ENCODE peak calls at places on chromosomes 11 and 22, in nine cellular contexts. M is effector memory CD4-positive, alpha-beta T cell; T is RWPE1; U is MM.1S; B is ovary; W is naive thymus-derived CD4-positive, alpha-beta T cell; R is breast epithelium; L is A549; V is testis. N is an unnamed sample.

GRCh38 chr22:32177221-32177765 is 18.2 kb upstream of the C22orf42 start:
- DNase-seq in M (no peak), T (no peak), U (no peak), B (no peak), W (no peak), R (no peak), L (no peak), V (no peak), N (peak)

GRCh38 chr11:112161012-112161411 is 2.9 kb downstream of the IL18 start:
- DNase-seq in M (no peak), T (no peak), U (no peak), B (no peak), W (no peak), R (no peak), L (no peak), V (no peak), N (no peak)

GRCh38 chr11:57513911-57514537 is 1.5 kb downstream of the SLC43A1 start:
- DNase-seq in M (no peak), T (no peak), U (no peak), B (peak), W (peak), R (no peak), L (no peak), V (peak), N (peak)

GRCh38 chr11:81869337-81870065 is 864.2 kb downstream of the FAM181B start:
- DNase-seq in M (peak), T (no peak), U (peak), B (no peak), W (no peak), R (no peak), L (no peak), V (no peak), N (no peak)

GRCh38 chr11:73323464-73323863 is 15.4 kb downstream of the ARHGEF17 start:
- DNase-seq in M (no peak), T (no peak), U (no peak), B (peak), W (no peak), R (no peak), L (no peak), V (peak), N (peak)

GRCh38 chr11:5696210-5696609 is 6.6 kb downstream of the TRIM22 start:
- DNase-seq in M (no peak), T (no peak), U (no peak), B (no peak), W (no peak), R (no peak), L (no peak), V (no peak), N (no peak)

GRCh38 chr22:48717883-48718817 is 1109.5 kb downstream of the BRD1 start:
- DNase-seq in M (no peak), T (no peak), U (no peak), B (no peak), W (no peak), R (no peak), L (no peak), V (no peak), N (no peak)

GRCh38 chr22:22857607-22858558 is 29.7 kb upstream of the IGLL5 start:
- DNase-seq in M (no peak), T (no peak), U (no peak), B (no peak), W (no peak), R (no peak), L (no peak), V (no peak), N (peak)

GRCh38 chr11:119671048-119671447 is 58.0 kb downstream of the NECTIN1 start:
- DNase-seq in M (no peak), T (no peak), U (no peak), B (peak), W (no peak), R (no peak), L (no peak), V (peak), N (peak)

GRCh38 chr22:23256986-23257888 is 76.9 kb downstream of the BCR start:
- DNase-seq in M (no peak), T (peak), U (no peak), B (peak), W (no peak), R (no peak), L (no peak), V (peak), N (peak)

GRCh38 chr22:39703890-39704658 is 133.5 kb downstream of the CACNA1I start:
- DNase-seq in M (no peak), T (no peak), U (no peak), B (no peak), W (no peak), R (no peak), L (no peak), V (peak), N (no peak)

GRCh38 chr11:30041171-30041570 is 24.3 kb upstream of the KCNA4 start:
- DNase-seq in M (no peak), T (no peak), U (no peak), B (no peak), W (no peak), R (no peak), L (no peak), V (no peak), N (no peak)

GRCh38 chr22:25404556-25404922 is 159.9 kb upstream of the GRK3 start:
- DNase-seq in M (no peak), T (no peak), U (peak), B (no peak), W (no peak), R (no peak), L (no peak), V (no peak), N (no peak)

GRCh38 chr11:100712618-100713017 is 25.5 kb downstream of the ARHGAP42 start:
- DNase-seq in M (no peak), T (no peak), U (no peak), B (no peak), W (no peak), R (no peak), L (no peak), V (no peak), N (no peak)

GRCh38 chr22:33986167-33986771 is 66.0 kb upstream of the LARGE1 start:
- DNase-seq in M (no peak), T (no peak), U (no peak), B (no peak), W (no peak), R (no peak), L (no peak), V (no peak), N (no peak)

GRCh38 chr11:105229257-105229656 is 89.7 kb upstream of the CARD18 start:
- DNase-seq in M (no peak), T (peak), U (no peak), B (no peak), W (no peak), R (no peak), L (no peak), V (no peak), N (no peak)

GRCh38 chr11:93236741-93237675 is 39.2 kb upstream of the SLC36A4 start:
- DNase-seq in M (no peak), T (peak), U (peak), B (peak), W (no peak), R (no peak), L (peak), V (peak), N (no peak)

GRCh38 chr11:25910090-25910489 is 421.8 kb upstream of the ANO3 start:
- DNase-seq in M (no peak), T (peak), U (no peak), B (no peak), W (no peak), R (no peak), L (no peak), V (no peak), N (no peak)

GRCh38 chr11:79335681-79336080 is 105.1 kb downstream of the TENM4 start:
- DNase-seq in M (no peak), T (no peak), U (no peak), B (no peak), W (no peak), R (no peak), L (no peak), V (no peak), N (no peak)

GRCh38 chr11:61752117-61752924 is at the start of gene MYRF:
- DNase-seq in M (peak), T (peak), U (peak), B (peak), W (peak), R (no peak), L (no peak), V (peak), N (no peak)

GRCh38 chr11:67113231-67113721 is 5.8 kb upstream of the KDM2A start:
- DNase-seq in M (no peak), T (no peak), U (peak), B (no peak), W (no peak), R (peak), L (no peak), V (no peak), N (no peak)

GRCh38 chr11:11582261-11582701 is 39.5 kb downstream of the GALNT18 start:
- DNase-seq in M (no peak), T (no peak), U (no peak), B (no peak), W (no peak), R (no peak), L (no peak), V (no peak), N (peak)

GRCh38 chr11:35725880-35726279 is 63.3 kb downstream of the TRIM44 start:
- DNase-seq in M (no peak), T (peak), U (no peak), B (no peak), W (no peak), R (no peak), L (peak), V (no peak), N (no peak)

GRCh38 chr22:31253949-31254348 is 38.3 kb downstream of the PIK3IP1 start:
- DNase-seq in M (no peak), T (peak), U (no peak), B (no peak), W (no peak), R (peak), L (no peak), V (no peak), N (no peak)

GRCh38 chr11:91265946-91266345 is 958.7 kb upstream of the FAT3 start:
- DNase-seq in M (no peak), T (no peak), U (no peak), B (no peak), W (no peak), R (no peak), L (no peak), V (no peak), N (no peak)

GRCh38 chr22:41603873-41604332 is 14.3 kb upstream of the PMM1 start:
- DNase-seq in M (peak), T (no peak), U (peak), B (no peak), W (no peak), R (no peak), L (no peak), V (no peak), N (no peak)

GRCh38 chr22:47207846-47208554 is 445.6 kb downstream of the TBC1D22A start:
- DNase-seq in M (no peak), T (no peak), U (peak), B (no peak), W (no peak), R (no peak), L (no peak), V (peak), N (no peak)

GRCh38 chr11:113177596-113178115 is 136.7 kb upstream of the TTC12 start:
- DNase-seq in M (no peak), T (no peak), U (no peak), B (no peak), W (no peak), R (no peak), L (no peak), V (no peak), N (peak)

GRCh38 chr11:126307706-126308105 is 3.8 kb downstream of the DCPS start:
- DNase-seq in M (no peak), T (no peak), U (peak), B (peak), W (no peak), R (no peak), L (peak), V (peak), N (no peak)

GRCh38 chr11:69396051-69396947 is 85.2 kb upstream of the LINC01488 start:
- DNase-seq in M (no peak), T (no peak), U (no peak), B (no peak), W (no peak), R (no peak), L (no peak), V (no peak), N (no peak)

GRCh38 chr22:44616461-44616860 is 85.5 kb upstream of the PRR5 start:
- DNase-seq in M (no peak), T (no peak), U (no peak), B (no peak), W (no peak), R (no peak), L (no peak), V (no peak), N (no peak)

GRCh38 chr11:926341-926916 is 759 bp downstream of the AP2A2 start:
- DNase-seq in M (no peak), T (peak), U (no peak), B (peak), W (no peak), R (no peak), L (peak), V (no peak), N (peak)

GRCh38 chr11:7077101-7077500 is 11.7 kb upstream of the RBMXL2 start:
- DNase-seq in M (no peak), T (no peak), U (peak), B (no peak), W (no peak), R (no peak), L (no peak), V (peak), N (no peak)

GRCh38 chr11:68313574-68314202 is 1.3 kb downstream of the LRP5 start:
- DNase-seq in M (no peak), T (peak), U (no peak), B (no peak), W (no peak), R (no peak), L (peak), V (no peak), N (no peak)

GRCh38 chr22:50221410-50222300 is 20.8 kb downstream of the SELENOO start:
- DNase-seq in M (no peak), T (no peak), U (no peak), B (no peak), W (no peak), R (no peak), L (no peak), V (no peak), N (no peak)

GRCh38 chr22:26884921-26885320 is 227.5 kb downstream of the MIAT start:
- DNase-seq in M (no peak), T (no peak), U (no peak), B (no peak), W (no peak), R (no peak), L (no peak), V (no peak), N (peak)

GRCh38 chr11:45659031-45659817 is 6.2 kb downstream of the CHST1 start:
- DNase-seq in M (no peak), T (no peak), U (no peak), B (no peak), W (no peak), R (peak), L (no peak), V (no peak), N (no peak)
- H3K27ac ChIP-seq in M (no peak), T (no peak), U (no peak), B (peak), W (no peak), R (no peak), L (no peak), V (peak), N (peak)

DNA sequence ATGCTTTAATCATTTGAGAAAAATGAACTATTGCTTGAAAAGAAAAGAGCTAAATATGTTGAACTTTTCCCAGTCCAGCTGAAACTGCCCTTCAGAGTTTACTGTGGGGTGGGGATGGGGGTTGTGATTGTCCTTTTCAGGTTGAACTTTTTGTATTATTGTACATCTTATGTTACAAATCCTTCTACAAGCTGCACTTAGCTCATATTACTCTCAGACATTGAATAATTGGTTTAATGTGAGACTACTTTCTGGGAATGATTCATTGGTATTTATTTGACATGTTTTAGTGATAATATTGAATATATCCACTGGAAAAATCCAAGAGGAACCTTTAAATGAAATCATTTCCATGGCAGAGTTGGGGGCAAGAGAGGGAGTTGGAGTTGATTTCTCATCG is 84.9 kb downstream of the ATXN10 start:
- DNase-seq in M (no peak), T (no peak), U (no peak), B (no peak), W (no peak), R (no peak), L (no peak), V (no peak), N (no peak)
- H3K27ac ChIP-seq in M (no peak), T (no peak), U (no peak), B (no peak), W (no peak), R (no peak), L (peak), V (no peak), N (no peak)

GRCh38 chr11:44308923-44309482 is 936 bp downstream of the ALX4 start:
- DNase-seq in M (no peak), T (no peak), U (no peak), B (no peak), W (no peak), R (no peak), L (no peak), V (no peak), N (no peak)
- H3K27ac ChIP-seq in M (no peak), T (no peak), U (no peak), B (no peak), W (no peak), R (peak), L (peak), V (no peak), N (no peak)

DNA sequence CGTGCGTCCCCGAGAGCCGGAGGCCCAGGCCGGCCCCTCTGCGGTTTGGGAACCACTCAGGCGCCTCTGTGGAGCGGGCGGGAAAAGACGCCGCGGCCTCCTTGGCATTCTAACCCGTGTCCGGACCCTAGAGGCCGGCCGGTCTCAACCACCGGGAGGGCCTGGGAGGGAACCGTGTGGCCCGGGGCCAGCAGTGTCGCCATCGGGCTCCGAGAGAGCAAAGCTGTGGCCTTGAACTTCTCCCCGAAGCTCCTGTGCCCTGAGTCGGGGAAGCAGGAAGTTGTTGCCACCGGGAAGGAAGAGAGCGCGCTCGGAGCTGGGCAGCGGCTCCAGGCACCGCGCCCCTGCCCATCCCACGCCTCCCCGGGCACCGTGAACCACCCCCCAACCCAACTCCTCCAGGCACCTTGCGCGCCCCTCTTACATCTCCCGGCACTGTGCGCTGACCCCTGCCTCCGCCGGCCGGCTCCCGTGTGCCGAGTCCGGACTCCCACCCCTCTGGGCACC is 80.1 kb upstream of the PPARA start:
- DNase-seq in M (no peak), T (no peak), U (peak), B (peak), W (no peak), R (peak), L (peak), V (peak), N (peak)
- H3K27ac ChIP-seq in M (peak), T (peak), U (peak), B (peak), W (peak), R (peak), L (peak), V (peak), N (peak)

DNA sequence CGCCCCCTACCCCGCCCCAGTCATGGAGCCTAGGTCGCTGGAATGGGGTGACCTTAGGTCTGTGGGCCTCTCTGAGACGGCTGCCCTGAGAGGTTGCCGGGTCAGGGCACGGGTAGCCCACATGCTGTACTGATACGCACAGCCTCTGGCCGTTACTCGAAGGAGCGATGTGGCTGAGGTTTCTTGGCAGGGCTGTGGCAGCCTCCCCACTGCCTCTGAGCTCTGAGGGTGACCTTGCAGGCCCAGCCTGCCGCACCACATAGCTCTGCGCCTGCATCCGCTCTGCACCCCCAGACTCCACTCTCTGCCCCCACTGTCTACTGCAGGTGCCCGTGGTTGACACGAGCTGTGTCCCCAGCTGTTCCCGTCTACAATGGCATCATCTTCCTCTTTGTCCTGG is 7.3 kb downstream of the ZDHHC8 start:
- DNase-seq in M (no peak), T (no peak), U (no peak), B (no peak), W (no peak), R (no peak), L (no peak), V (peak), N (no peak)
- H3K27ac ChIP-seq in M (no peak), T (peak), U (no peak), B (no peak), W (no peak), R (no peak), L (no peak), V (no peak), N (peak)

DNA sequence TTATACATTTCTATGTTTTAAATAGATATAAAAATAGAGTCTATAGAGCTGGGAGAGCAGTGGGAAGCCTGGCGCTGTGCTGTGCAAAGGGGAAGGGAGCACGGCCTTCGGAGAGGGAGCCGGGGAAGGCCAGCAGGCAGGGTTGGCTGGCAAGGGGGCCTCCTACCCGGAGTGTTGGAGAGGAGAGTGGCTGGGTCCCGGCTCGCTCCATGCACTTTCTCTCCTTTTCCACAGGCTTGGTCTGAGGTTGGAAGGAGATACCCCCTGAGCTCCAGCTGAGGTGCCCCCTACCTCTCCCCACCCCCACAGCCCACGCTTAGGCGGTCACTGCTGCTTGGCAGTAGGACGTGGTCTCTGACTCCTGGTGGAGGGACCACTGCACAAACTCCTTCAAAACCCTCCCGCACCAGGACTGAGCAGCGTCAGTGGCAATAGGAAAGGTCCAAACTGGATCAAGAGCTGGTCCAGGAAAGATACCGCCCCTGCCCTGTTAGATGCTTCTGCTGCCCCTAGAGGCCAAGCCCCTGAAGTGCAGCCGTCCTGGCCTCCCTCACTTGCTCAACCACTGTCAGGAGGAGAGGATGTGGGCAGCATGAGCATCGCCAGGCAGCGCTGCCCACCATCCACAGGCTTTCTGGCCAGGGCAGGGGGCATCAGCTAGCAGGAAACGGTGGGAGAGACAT is 52.9 kb downstream of the SYT13 start:
- DNase-seq in M (peak), T (peak), U (peak), B (peak), W (peak), R (no peak), L (peak), V (peak), N (peak)
- H3K27ac ChIP-seq in M (no peak), T (no peak), U (no peak), B (no peak), W (no peak), R (no peak), L (no peak), V (no peak), N (no peak)

GRCh38 chr11:10116588-10116987 is 177.4 kb downstream of the SBF2 start:
- DNase-seq in M (no peak), T (no peak), U (no peak), B (no peak), W (no peak), R (no peak), L (no peak), V (no peak), N (no peak)

GRCh38 chr11:10122337-10123197 is 171.5 kb downstream of the SBF2 start:
- DNase-seq in M (no peak), T (peak), U (no peak), B (peak), W (no peak), R (no peak), L (peak), V (peak), N (no peak)

GRCh38 chr11:10114593-10115404 is 179.2 kb downstream of the SBF2 start:
- DNase-seq in M (no peak), T (no peak), U (no peak), B (no peak), W (no peak), R (no peak), L (no peak), V (no peak), N (no peak)

GRCh38 chr11:10117709-10118341 is 176.2 kb downstream of the SBF2 start:
- DNase-seq in M (no peak), T (no peak), U (no peak), B (no peak), W (no peak), R (no peak), L (no peak), V (no peak), N (no peak)

GRCh38 chr11:10118830-10119229 is 175.2 kb downstream of the SBF2 start:
- DNase-seq in M (no peak), T (no peak), U (no peak), B (no peak), W (no peak), R (no peak), L (no peak), V (no peak), N (no peak)
- H3K27ac ChIP-seq in M (no peak), T (no peak), U (no peak), B (no peak), W (no peak), R (no peak), L (no peak), V (no peak), N (no peak)